ENCODE peak calls at places on chromosomes 13 and 19, in five cellular contexts. G is HFF-Myc; E is neural progenitor cell; K is tibial artery; Q is CD8-positive, alpha-beta T cell. D is an unnamed sample.

GRCh38 chr13:39209731-39210633 is 171.7 kb downstream of the NHLRC3 start:
- DNase-seq in G (no peak), Q (no peak), E (no peak), K (no peak), D (no peak)

GRCh38 chr19:55690109-55690768 is 15.2 kb downstream of the EPN1 start:
- DNase-seq in G (no peak), K (no peak), E (no peak), Q (no peak), D (no peak)

GRCh38 chr19:42229855-42230331 is 9.8 kb downstream of the ZNF526 start:
- DNase-seq in K (no peak), Q (no peak), E (no peak), G (no peak), D (no peak)

GRCh38 chr19:45733160-45733810 is at the start of gene MEIOSIN:
- DNase-seq in Q (no peak), E (no peak), K (no peak), G (no peak), D (no peak)

GRCh38 chr13:84574851-84575250 is 692.6 kb upstream of the SLITRK1 start:
- DNase-seq in E (no peak), G (no peak), K (no peak), Q (no peak), D (no peak)

GRCh38 chr13:66795636-66796035 is 434.5 kb downstream of the PCDH9 start:
- DNase-seq in G (no peak), K (no peak), Q (no peak), E (no peak), D (no peak)

GRCh38 chr19:45224645-45225044 is 20.6 kb downstream of the EXOC3L2 start:
- DNase-seq in Q (no peak), G (no peak), E (no peak), K (no peak), D (no peak)

GRCh38 chr19:42467437-42467760 is 24.7 kb upstream of the CXCL17 start:
- DNase-seq in K (no peak), E (no peak), Q (no peak), G (no peak), D (no peak)

GRCh38 chr19:32339988-32340874 is 5.2 kb upstream of the ZNF507 start:
- DNase-seq in Q (peak), K (peak), E (peak), G (no peak), D (no peak)

GRCh38 chr13:114161028-114161556 is 18.0 kb upstream of the CFAP97D2 start:
- DNase-seq in Q (no peak), E (no peak), K (no peak), G (no peak), D (no peak)

GRCh38 chr19:29878973-29879654 is 62.9 kb upstream of the URI1 start:
- DNase-seq in Q (no peak), K (peak), G (no peak), E (peak), D (no peak)

GRCh38 chr13:52158629-52159158 is 703 bp downstream of the NEK3 start:
- DNase-seq in Q (no peak), G (no peak), K (peak), E (no peak), D (no peak)

GRCh38 chr13:23375007-23375971 is 58.2 kb downstream of the SACS start:
- DNase-seq in Q (peak), K (peak), E (peak), G (peak), D (peak)

GRCh38 chr13:113880651-113881611 is 17.1 kb upstream of the GAS6 start:
- DNase-seq in G (no peak), K (peak), E (no peak), Q (no peak), D (peak)

GRCh38 chr13:43307921-43308433 is 284.6 kb downstream of the DNAJC15 start:
- DNase-seq in Q (no peak), E (no peak), K (peak), G (peak), D (no peak)

GRCh38 chr13:113083402-113084061 is 22.1 kb upstream of the F7 start:
- DNase-seq in Q (no peak), E (no peak), K (no peak), G (no peak), D (no peak)

GRCh38 chr19:23913931-23914330 is 755 bp upstream of the ZNF726 start:
- DNase-seq in K (no peak), G (no peak), E (no peak), Q (no peak), D (no peak)

GRCh38 chr13:35699805-35700204 is 223.3 kb upstream of the MAB21L1 start:
- DNase-seq in Q (no peak), G (peak), K (no peak), E (no peak), D (no peak)

GRCh38 chr19:3656747-3657394 is 30.3 kb upstream of the CACTIN start:
- DNase-seq in E (no peak), G (no peak), Q (no peak), K (no peak), D (no peak)
- TF ChIP-seq CTCF in E (no peak), G (no peak), Q (no peak), K (no peak), D (no peak)

DNA sequence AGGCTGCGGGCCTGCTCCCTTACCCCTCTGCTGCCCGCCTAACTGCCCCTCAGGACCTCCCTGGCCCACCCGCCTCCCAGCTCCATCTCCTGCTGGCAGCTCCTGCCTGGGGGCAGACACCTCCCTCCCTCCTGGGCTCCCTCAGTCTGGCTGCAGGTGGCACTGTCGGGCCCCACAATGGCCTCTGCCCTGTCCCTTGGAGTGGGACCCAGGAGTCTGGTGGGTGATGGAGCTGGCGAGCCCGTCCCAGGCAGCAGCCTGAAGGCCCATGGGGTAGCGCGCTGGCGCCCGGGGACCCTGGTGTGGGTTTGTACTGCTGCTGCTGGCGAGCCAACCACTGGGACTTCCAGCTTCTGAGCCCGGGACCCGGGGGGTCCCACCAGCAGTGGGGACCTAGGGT is 83.6 kb downstream of the KDM4B start:
- DNase-seq in Q (no peak), K (no peak), E (peak), G (no peak), D (no peak)
- TF ChIP-seq CTCF in Q (no peak), K (no peak), E (peak), G (no peak), D (no peak)

GRCh38 chr13:30216111-30216510 is 91.2 kb downstream of the KATNAL1 start:
- DNase-seq in Q (no peak), G (no peak), E (no peak), K (no peak), D (no peak)
- TF ChIP-seq CTCF in Q (no peak), G (no peak), E (no peak), K (no peak), D (no peak)

DNA sequence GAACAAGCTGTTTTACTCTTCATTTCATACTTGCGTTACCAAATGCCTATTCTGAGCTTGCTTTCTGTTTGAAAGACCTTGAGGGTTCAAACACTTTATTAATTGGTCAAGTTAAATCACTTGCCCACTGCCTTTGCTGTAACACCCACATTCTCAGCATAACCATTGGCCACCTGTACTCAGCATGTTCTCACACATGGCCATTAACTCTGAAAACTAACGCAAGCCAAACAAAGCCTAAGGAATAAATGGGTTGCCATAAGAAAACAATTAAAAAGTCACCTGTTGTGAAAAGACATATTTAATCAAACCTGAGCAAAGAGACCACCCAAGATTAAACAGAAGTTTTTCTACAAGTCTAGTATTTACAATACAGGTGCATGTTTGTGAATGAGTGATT is 517.2 kb upstream of the SPRY2 start:
- DNase-seq in Q (no peak), G (no peak), E (peak), K (no peak), D (no peak)
- TF ChIP-seq CTCF in Q (no peak), G (no peak), E (no peak), K (no peak), D (no peak)

D was measured in type B pancreatic cell.